ENCODE peak calls at places on chromosome 3, in four cellular contexts. K is transverse colon, C is K562, I is breast epithelium. F is an unnamed sample.

GRCh38 chr3:153843994-153844393 is 277.2 kb upstream of the ARHGEF26 start:
- DNase-seq in K (no peak), C (no peak), I (no peak), F (no peak)

GRCh38 chr3:132822837-132823236 is 100.6 kb upstream of the NPHP3 start:
- DNase-seq in K (no peak), C (no peak), I (no peak), F (no peak)

GRCh38 chr3:2477635-2478034 is 379.0 kb downstream of the CNTN4 start:
- DNase-seq in K (no peak), C (no peak), I (no peak), F (no peak)

GRCh38 chr3:66405701-66406091 is 95.1 kb downstream of the LRIG1 start:
- DNase-seq in K (peak; percentile 29), C (no peak), I (no peak), F (peak; percentile 89)

GRCh38 chr3:126461450-126462070 is 14.1 kb downstream of the ZXDC start:
- DNase-seq in K (no peak), C (no peak), I (no peak), F (peak; percentile 40)

GRCh38 chr3:147924755-147925154 is 515.6 kb downstream of the ZIC1 start:
- DNase-seq in K (no peak), C (no peak), I (no peak), F (no peak)

GRCh38 chr3:126133606-126134005 is 46.8 kb downstream of the ALDH1L1 start:
- DNase-seq in K (peak; percentile 3), C (no peak), I (peak; percentile 14), F (peak; percentile 45)

GRCh38 chr3:126127904-126128303 is 44.0 kb upstream of the SLC41A3 start:
- DNase-seq in K (no peak), C (no peak), I (peak; percentile 33), F (no peak)

GRCh38 chr3:25673738-25674298 is 9.1 kb upstream of the TOP2B start:
- DNase-seq in K (no peak), C (no peak), I (no peak), F (no peak)

GRCh38 chr3:154095832-154096421 is 25.3 kb upstream of the ARHGEF26 start:
- DNase-seq in K (no peak), C (no peak), I (no peak), F (no peak)

GRCh38 chr3:115916866-115917265 is 293.6 kb downstream of the GAP43 start:
- DNase-seq in K (no peak), C (no peak), I (no peak), F (no peak)

GRCh38 chr3:18098960-18099587 is 326.1 kb downstream of the SATB1 start:
- DNase-seq in K (no peak), C (no peak), I (no peak), F (no peak)

GRCh38 chr3:59660852-59661624 is 611.2 kb upstream of the CFAP20DC start:
- DNase-seq in K (no peak), C (no peak), I (no peak), F (no peak)

GRCh38 chr3:149717391-149718056 is 34.8 kb downstream of the COMMD2 start:
- DNase-seq in K (peak; percentile 41), C (peak; percentile 45), I (no peak), F (peak; percentile 79)

GRCh38 chr3:11300970-11301369 is 28.8 kb downstream of the ATG7 start:
- DNase-seq in K (no peak), C (no peak), I (no peak), F (no peak)

GRCh38 chr3:152574461-152575079 is 260.4 kb upstream of the P2RY1 start:
- DNase-seq in K (peak; percentile 29), C (peak; percentile 23), I (no peak), F (no peak)

GRCh38 chr3:184795493-184796198 is 16.3 kb upstream of the VPS8 start:
- DNase-seq in K (no peak), C (no peak), I (no peak), F (no peak)

DNA sequence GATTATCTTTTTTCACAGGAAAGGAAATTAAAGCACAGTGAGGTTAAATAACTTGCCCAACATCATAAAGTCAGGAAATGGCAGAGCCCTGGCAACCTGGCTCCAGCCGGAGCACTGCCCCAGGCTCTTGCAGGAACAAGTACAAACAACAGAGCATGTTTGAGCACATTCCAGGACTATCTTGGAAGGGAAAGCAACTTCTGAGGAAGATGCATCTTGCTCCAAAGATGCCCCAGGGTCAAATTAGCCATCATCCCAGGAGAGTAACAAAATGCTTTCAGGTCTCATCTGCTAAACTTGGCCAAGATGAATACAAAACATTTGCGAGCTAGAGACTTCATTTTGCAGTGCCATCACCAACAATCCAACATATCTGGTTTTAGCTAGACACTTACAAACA is 162.4 kb upstream of the LRRN1 start:
- DNase-seq in K (no peak), C (no peak), I (peak; percentile 71), F (no peak)
- TF ChIP-seq POLR2AphosphoS5 in K (no peak), C (no peak), I (peak; percentile 53), F (no peak)

GRCh38 chr3:14143271-14143605 is 18.4 kb downstream of the TMEM43 start:
- DNase-seq in K (no peak), C (no peak), I (no peak), F (no peak)
- TF ChIP-seq POLR2AphosphoS5 in K (no peak), C (no peak), I (no peak), F (no peak)

DNA sequence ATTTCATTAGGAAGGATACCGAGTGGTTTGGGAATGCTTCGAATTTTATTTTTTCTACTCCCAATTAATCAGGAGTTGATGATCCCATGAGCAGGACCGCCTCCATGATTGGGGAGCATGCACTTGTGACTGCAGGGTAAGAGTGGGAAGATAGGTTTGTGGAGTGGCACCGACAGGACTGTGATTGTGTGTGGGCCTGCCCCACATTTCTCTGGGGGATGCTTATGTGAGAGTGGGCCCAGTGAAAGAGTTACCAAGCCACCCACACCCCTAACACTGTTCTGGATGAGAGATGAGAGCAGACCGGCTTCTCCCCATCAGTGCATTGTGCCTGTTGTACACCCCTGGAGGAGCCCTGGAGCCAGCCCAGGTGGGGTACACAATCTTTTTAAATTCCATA is 76.7 kb downstream of the LHFPL4 start:
- DNase-seq in K (no peak), C (no peak), I (no peak), F (no peak)
- TF ChIP-seq POLR2AphosphoS5 in K (no peak), C (peak; percentile 16), I (no peak), F (no peak)

GRCh38 chr3:122383915-122384697 is at the start of gene FAM162A:
- DNase-seq in K (peak; percentile 96), C (peak; percentile 77), I (peak; percentile 90), F (peak; percentile 94)
- TF ChIP-seq POLR2AphosphoS5 in K (peak; percentile 98), C (peak; percentile 51), I (peak; percentile 92), F (peak; percentile 97)

DNA sequence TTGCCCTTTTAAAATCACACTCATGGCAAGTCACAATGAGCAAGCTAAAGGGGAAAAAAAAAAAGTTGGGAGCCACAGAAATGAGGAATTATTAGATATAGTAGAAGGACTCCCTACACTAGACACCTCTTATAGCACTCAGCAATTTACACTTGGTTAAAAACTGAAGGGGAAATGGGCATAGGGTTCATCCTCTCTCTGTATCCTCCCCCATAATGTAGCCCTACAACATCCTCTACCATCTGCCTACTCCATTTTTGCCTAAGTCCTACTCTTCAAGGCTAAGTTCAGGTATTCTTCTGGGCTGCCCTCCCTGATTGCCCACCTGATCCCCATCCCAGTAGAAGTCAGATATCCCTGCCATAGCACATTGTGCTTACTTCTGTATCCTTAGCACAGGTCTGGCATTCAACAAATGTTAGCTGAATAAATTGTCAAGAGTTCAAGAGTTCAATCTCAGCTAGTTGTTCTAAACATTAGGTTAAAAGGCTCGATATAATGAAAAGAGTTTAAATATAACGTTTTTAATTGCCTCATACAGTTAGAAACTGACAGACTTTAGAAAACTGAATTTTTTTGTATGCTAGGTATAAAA is 14.5 kb downstream of the SETD2 start:
- DNase-seq in K (no peak), C (no peak), I (no peak), F (no peak)
- TF ChIP-seq POLR2AphosphoS5 in K (no peak), C (no peak), I (no peak), F (no peak)

DNA sequence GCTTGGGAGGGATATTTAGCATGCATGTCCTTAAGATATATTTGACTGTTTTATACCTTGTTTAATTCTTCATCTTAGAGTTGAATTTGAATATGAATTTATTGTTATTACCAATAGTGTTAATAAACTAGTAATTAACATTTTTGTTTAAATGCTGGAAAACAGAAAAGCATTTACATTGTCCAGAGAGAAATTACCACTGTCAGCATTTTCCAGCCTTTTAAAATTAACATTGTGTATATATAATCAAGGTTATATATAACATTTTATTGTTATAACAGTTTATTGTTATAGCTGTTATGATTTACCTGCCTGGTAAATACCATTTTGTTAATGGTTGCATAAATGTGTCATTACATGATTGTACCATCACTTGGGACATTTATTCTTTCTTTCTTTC is 8.0 kb upstream of the P4HTM start:
- DNase-seq in K (no peak), C (no peak), I (no peak), F (no peak)
- TF ChIP-seq POLR2AphosphoS5 in K (no peak), C (no peak), I (no peak), F (no peak)

GRCh38 chr3:13517253-13517977 is 31.5 kb upstream of the FBLN2 start:
- DNase-seq in K (no peak), C (no peak), I (no peak), F (peak; percentile 90)
- TF ChIP-seq POLR2AphosphoS5 in K (no peak), C (no peak), I (no peak), F (no peak)